ENCODE peak calls at places on chromosome 13, in four cellular contexts. C is HL-60, I is K562, N is GM12878. G is an unnamed sample.

GRCh38 chr13:94079876-94080275 is 399.6 kb downstream of the DCT start:
- DNase-seq in C (no peak), I (no peak), N (no peak), G (no peak)

GRCh38 chr13:43245374-43245964 is 222.1 kb downstream of the DNAJC15 start:
- DNase-seq in C (no peak), I (no peak), N (no peak), G (no peak)

GRCh38 chr13:77239312-77239711 is 87.6 kb downstream of the MYCBP2 start:
- DNase-seq in C (no peak), I (no peak), N (no peak), G (no peak)

GRCh38 chr13:23159205-23159586 is 21.6 kb upstream of the SGCG start:
- DNase-seq in C (peak), I (no peak), N (no peak), G (no peak)

GRCh38 chr13:35789335-35790166 is 313.1 kb upstream of the MAB21L1 start:
- DNase-seq in C (no peak), I (peak), N (no peak), G (no peak)

GRCh38 chr13:110797230-110797877 is 83.9 kb downstream of the ING1 start:
- DNase-seq in C (no peak), I (no peak), N (no peak), G (no peak)

GRCh38 chr13:30872685-30873443 is 33.2 kb upstream of the MEDAG start:
- DNase-seq in C (no peak), I (no peak), N (no peak), G (no peak)

GRCh38 chr13:49436890-49437289 is 7.0 kb downstream of the CAB39L start:
- DNase-seq in C (no peak), I (no peak), N (no peak), G (no peak)

GRCh38 chr13:113029487-113030258 is 60.7 kb downstream of the MCF2L start:
- DNase-seq in C (peak), I (peak), N (no peak), G (peak)

GRCh38 chr13:26463848-26464247 is 93.6 kb upstream of the WASF3 start:
- DNase-seq in C (no peak), I (no peak), N (no peak), G (no peak)

GRCh38 chr13:48583859-48584311 is 51.0 kb upstream of the RCBTB2 start:
- DNase-seq in C (no peak), I (no peak), N (no peak), G (no peak)

GRCh38 chr13:44853641-44854040 is 135.6 kb downstream of the NUFIP1 start:
- DNase-seq in C (no peak), I (no peak), N (no peak), G (no peak)

GRCh38 chr13:74136089-74136658 is 2.0 kb upstream of the KLF12 start:
- DNase-seq in C (no peak), I (no peak), N (no peak), G (no peak)

GRCh38 chr13:90201198-90201597 is 1146.3 kb upstream of the MIR17HG start:
- DNase-seq in C (no peak), I (no peak), N (no peak), G (no peak)

GRCh38 chr13:44140146-44140545 is 233.5 kb upstream of the SERP2 start:
- DNase-seq in C (no peak), I (no peak), N (no peak), G (no peak)

GRCh38 chr13:66977156-66977555 is 253.0 kb downstream of the PCDH9 start:
- DNase-seq in C (no peak), I (no peak), N (no peak), G (no peak)

GRCh38 chr13:44815507-44816074 is 173.7 kb downstream of the NUFIP1 start:
- DNase-seq in C (no peak), I (no peak), N (no peak), G (no peak)

GRCh38 chr13:39501711-39502324 is 101.2 kb downstream of the LHFPL6 start:
- DNase-seq in C (no peak), I (no peak), N (no peak), G (no peak)

GRCh38 chr13:108486096-108486495 is 143.3 kb upstream of the MYO16 start:
- DNase-seq in C (no peak), I (no peak), N (no peak), G (no peak)

GRCh38 chr13:42615691-42616090 is 41.7 kb downstream of the TNFSF11 start:
- DNase-seq in C (no peak), I (no peak), N (no peak), G (no peak)

GRCh38 chr13:44303681-44304432 is 69.8 kb upstream of the SERP2 start:
- DNase-seq in C (no peak), I (no peak), N (no peak), G (no peak)

GRCh38 chr13:83325454-83325853 is 556.8 kb downstream of the SLITRK1 start:
- DNase-seq in C (no peak), I (no peak), N (no peak), G (no peak)

GRCh38 chr13:46492946-46493345 is 60.0 kb upstream of the LRCH1 start:
- DNase-seq in C (peak), I (peak), N (no peak), G (peak)

GRCh38 chr13:48908381-48909087 is 67.2 kb upstream of the FNDC3A start:
- DNase-seq in C (no peak), I (no peak), N (no peak), G (no peak)

GRCh38 chr13:112443191-112444000 is 67.2 kb downstream of the SPACA7 start:
- DNase-seq in C (no peak), I (peak), N (no peak), G (no peak)

GRCh38 chr13:52353116-52353718 is 52.8 kb downstream of the THSD1 start:
- DNase-seq in C (no peak), I (no peak), N (no peak), G (no peak)

GRCh38 chr13:43963726-43964125 is 84.0 kb downstream of the LACC1 start:
- DNase-seq in C (no peak), I (no peak), N (no peak), G (no peak)

GRCh38 chr13:84843368-84843767 is 955.9 kb downstream of the SLITRK6 start:
- DNase-seq in C (no peak), I (no peak), N (no peak), G (no peak)

GRCh38 chr13:44307844-44308243 is 65.8 kb upstream of the SERP2 start:
- DNase-seq in C (no peak), I (no peak), N (no peak), G (no peak)

GRCh38 chr13:21673592-21674270 is 2.9 kb downstream of the FGF9 start:
- DNase-seq in C (no peak), I (peak), N (no peak), G (peak)

GRCh38 chr13:110137677-110138008 is 169.3 kb downstream of the COL4A1 start:
- DNase-seq in C (no peak), I (peak), N (no peak), G (peak)

GRCh38 chr13:73082471-73082870 is 23.7 kb downstream of the KLF5 start:
- DNase-seq in C (no peak), I (no peak), N (no peak), G (no peak)

GRCh38 chr13:31012285-31013024 is 80.0 kb downstream of the TEX26 start:
- DNase-seq in C (peak), I (peak), N (no peak), G (peak)

GRCh38 chr13:87123987-87124784 is 547.0 kb upstream of the SLITRK5 start:
- DNase-seq in C (no peak), I (peak), N (no peak), G (no peak)

GRCh38 chr13:20902438-20903163 is at the start of gene XPO4:
- DNase-seq in C (peak), I (peak), N (no peak), G (peak)

GRCh38 chr13:94556646-94557045 is 39.3 kb downstream of the TGDS start:
- DNase-seq in C (no peak), I (no peak), N (no peak), G (no peak)

GRCh38 chr13:44230071-44230470 is 143.6 kb upstream of the SERP2 start:
- DNase-seq in C (no peak), I (no peak), N (no peak), G (no peak)

GRCh38 chr13:33139186-33139585 is 123.0 kb downstream of the KL start:
- DNase-seq in C (no peak), I (no peak), N (no peak), G (no peak)
- TF ChIP-seq SPI1 in C (no peak), I (no peak), N (no peak), G (no peak)

DNA sequence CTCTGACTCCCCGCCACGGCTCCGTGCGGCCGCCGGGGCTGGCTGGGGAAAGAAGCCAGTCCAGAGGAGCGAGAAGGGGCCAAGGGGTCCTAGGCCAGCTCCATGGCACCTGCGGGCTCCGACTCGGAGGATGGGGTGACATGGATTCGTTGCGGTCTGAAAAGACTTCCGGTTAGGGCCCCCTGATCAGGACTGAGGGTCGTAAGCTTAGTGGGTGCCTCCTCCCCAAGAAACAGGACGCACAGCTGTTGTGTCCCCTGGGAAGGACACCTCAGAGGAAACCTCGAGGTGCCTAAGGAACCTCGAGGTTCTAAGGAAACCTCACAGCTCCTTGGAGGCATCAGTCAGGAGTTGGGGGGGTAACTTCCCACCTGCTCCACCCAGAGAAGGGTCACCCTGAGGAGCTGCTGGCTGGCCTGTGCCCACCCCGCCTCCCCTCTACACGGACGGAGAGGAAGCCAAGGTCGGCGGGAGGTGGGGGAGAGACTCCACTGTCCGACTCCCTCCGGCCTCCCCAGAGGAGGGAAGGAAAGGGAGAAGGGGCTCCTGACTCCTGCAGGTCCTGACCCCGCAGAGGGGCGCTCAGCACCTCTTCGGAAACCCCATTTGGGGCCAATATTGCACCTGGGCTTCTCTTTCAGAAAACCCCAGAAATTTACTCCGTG is 845 bp downstream of the ATP12A start:
- DNase-seq in C (no peak), I (no peak), N (no peak), G (no peak)
- TF ChIP-seq SPI1 in C (no peak), I (no peak), N (no peak), G (no peak)

DNA sequence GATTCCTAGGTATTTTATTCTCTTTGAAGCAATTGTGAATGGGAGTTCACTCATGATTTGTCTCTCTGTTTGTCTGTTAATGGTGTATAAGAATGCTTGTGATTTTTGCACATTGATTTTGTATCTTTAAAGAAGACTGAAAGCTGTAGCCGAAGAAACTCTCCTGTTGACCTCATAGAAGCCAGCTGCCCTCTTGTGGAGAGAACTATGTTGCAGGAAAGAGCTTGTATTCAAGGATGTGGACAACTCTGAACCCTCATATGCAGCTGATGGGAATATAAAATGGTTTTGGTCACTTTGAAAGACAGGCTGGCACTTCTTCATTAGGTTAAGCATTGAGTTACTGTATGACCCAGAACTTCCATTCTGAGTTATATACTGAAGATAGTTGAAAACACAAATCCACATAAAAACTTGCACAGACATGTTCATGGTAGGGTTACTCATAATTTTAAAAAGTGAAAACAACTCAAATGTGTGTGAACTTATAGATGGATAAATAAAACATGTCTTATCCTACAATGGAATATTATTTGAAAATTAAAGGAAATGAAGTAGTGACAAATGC is 65.8 kb upstream of the SLITRK6 start:
- DNase-seq in C (peak), I (no peak), N (no peak), G (no peak)
- TF ChIP-seq SPI1 in C (no peak), I (no peak), N (no peak), G (no peak)

DNA sequence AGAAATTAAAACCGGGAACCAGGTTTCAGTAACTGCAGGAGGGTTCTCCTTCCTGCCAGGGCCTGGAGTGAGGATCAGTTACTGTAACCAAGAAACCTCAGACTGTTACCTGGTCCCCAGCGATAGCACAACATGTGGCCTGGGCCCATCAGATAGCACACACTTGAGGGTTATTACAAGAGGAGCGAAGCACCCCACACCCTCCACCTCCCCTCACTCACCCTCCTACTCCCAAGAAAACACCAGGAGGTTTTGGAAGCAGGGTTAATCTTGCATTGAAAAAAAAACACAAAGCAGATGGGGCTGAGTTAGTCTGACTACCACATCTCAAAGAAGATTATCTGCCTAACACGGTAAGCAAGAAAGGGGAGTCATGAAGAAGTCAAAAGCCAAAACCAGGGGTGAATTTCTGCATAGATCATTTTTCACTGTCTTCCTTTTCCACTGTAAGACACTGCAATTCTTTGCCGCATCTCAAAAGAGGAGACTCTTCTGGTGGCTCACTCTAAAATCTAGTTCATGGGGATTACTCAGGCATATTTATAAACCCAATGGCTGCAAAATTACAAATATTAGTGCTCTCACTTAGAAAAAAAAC is 75.9 kb upstream of the DOCK9 start:
- DNase-seq in C (no peak), I (peak), N (no peak), G (no peak)
- TF ChIP-seq SPI1 in C (no peak), I (no peak), N (no peak), G (no peak)

DNA sequence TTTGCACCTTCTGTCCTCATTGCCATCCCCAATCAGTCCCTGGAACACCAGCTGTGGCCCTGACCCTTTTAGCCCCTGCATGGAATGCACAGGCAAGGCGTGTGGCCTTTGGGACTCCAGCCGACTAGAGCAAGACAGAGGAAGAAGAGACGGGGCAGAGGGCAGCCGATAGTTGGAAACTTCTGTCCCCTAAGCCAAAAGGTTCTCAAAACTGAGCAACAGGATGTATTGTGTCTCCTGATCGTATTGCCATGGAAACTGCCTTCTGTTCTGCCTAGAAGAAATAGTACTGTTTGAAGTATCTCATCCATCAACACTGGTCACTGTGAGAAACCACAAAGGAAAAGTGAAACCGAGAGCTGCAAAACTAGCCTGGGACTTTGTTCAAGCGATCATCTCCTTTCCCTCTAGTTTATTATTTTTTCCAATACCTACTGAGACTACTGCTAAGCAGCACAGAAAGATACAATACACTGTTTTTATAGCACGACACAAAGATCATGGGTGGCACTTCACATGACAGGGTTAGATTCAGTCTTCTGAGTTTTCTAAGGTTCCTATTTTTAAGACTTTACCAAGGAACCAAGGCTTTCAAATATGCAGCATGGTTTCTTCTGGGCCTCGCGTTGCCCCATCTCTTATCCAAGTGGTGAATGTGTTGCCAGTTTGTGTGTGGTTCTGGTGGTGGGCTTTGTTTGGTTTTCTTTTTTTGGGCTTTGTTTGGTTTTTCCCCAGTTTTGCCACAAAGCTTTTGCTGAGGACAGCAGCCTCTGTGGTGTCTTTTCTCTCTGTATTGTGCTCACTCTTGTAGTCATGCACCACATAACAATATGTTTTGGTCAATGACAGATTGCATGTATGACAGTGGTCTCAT is 49.3 kb upstream of the GPR183 start:
- DNase-seq in C (peak), I (no peak), N (peak), G (peak)
- TF ChIP-seq SPI1 in C (no peak), I (no peak), N (no peak), G (no peak)

GRCh38 chr13:50941146-50941545 is 31.6 kb downstream of the RNASEH2B start:
- DNase-seq in C (no peak), I (no peak), N (no peak), G (no peak)

GRCh38 chr13:50945669-50946068 is 36.1 kb downstream of the RNASEH2B start:
- DNase-seq in C (no peak), I (no peak), N (no peak), G (no peak)

GRCh38 chr13:50940509-50940908 is 30.9 kb downstream of the RNASEH2B start:
- DNase-seq in C (no peak), I (no peak), N (no peak), G (no peak)

GRCh38 chr13:50948576-50948975 is 39.0 kb downstream of the RNASEH2B start:
- DNase-seq in C (no peak), I (no peak), N (no peak), G (no peak)

DNA sequence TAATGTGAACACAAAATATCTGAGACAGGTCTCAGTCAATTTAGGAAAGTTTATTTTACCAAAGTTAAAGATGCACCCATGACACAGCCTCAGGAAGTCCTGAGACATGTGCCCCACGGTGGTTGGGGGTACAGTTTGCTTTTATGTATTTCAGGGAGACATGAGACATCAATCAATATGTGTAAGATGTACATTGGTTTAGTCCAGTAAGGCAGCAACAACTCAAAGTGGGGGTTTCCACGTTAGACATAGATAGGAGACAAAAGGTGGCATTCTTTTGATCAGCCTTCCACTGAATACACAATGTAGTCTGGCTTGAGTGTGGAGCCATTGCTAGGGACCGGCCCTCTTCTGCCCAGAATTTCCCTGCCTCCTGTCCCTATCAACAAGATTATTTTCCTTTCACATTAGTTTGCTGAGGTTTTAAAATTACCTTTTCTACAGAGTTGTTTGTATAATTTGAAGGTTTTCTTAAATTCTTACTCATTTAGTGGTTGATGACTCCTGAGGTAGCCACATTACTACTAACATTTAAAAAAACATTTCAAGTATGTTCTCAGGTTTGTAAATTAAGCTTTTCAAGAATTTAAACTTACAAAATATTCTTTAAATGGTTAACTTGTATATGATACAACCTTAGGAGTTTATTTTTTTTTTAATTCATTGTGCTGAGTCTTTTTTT is 33.2 kb downstream of the RNASEH2B start:
- DNase-seq in C (no peak), I (no peak), N (no peak), G (no peak)
- TF ChIP-seq SPI1 in C (no peak), I (no peak), N (no peak), G (no peak)

GRCh38 chr13:98664047-98664446 is 87.1 kb upstream of the STK24 start:
- DNase-seq in C (no peak), I (no peak), N (no peak), G (no peak)

GRCh38 chr13:98664924-98665637 is 87.4 kb downstream of the SLC15A1 start:
- DNase-seq in C (no peak), I (no peak), N (no peak), G (no peak)

GRCh38 chr13:98664510-98664909 is 87.6 kb upstream of the STK24 start:
- DNase-seq in C (no peak), I (no peak), N (no peak), G (no peak)

GRCh38 chr13:98665638-98665995 is 86.9 kb downstream of the SLC15A1 start:
- DNase-seq in C (no peak), I (no peak), N (no peak), G (no peak)
- TF ChIP-seq SPI1 in C (no peak), I (no peak), N (no peak), G (no peak)

GRCh38 chr13:75312884-75313520 is 169.0 kb downstream of the TBC1D4 start:
- DNase-seq in C (no peak), I (no peak), N (no peak), G (no peak)
- TF ChIP-seq SPI1 in C (no peak), I (no peak), N (no peak), G (no peak)